ENCODE peak calls at places on chromosomes 7 and 10, in seven cellular contexts. P, O, Z, R, U, K and V are unnamed samples.

GRCh38 chr10:29245476-29245875 is 43.4 kb upstream of the LYZL1 start:
- DNase-seq in P (no peak), O (no peak), Z (no peak), R (no peak), U (no peak), K (no peak), V (no peak)

GRCh38 chr10:52318822-52319464 is 4.9 kb downstream of the DKK1 start:
- DNase-seq in P (no peak), O (no peak), Z (no peak), R (no peak), U (no peak), K (no peak), V (no peak)

GRCh38 chr7:24827589-24827988 is 70.3 kb upstream of the GSDME start:
- DNase-seq in P (no peak), O (no peak), Z (no peak), R (no peak), U (no peak), K (no peak), V (no peak)

GRCh38 chr7:45506059-45506458 is 68.1 kb upstream of the ADCY1 start:
- DNase-seq in P (no peak), O (no peak), Z (no peak), R (no peak), U (no peak), K (no peak), V (no peak)

GRCh38 chr7:157444011-157444842 is 107.4 kb downstream of the DNAJB6 start:
- DNase-seq in P (no peak), O (no peak), Z (peak; percentile 72), R (no peak), U (peak; percentile 34), K (no peak), V (no peak)

GRCh38 chr7:95977994-95978393 is 205.6 kb downstream of the DYNC1I1 start:
- DNase-seq in P (no peak), O (no peak), Z (no peak), R (no peak), U (no peak), K (no peak), V (no peak)

GRCh38 chr7:40833541-40834234 is 698.9 kb downstream of the SUGCT start:
- DNase-seq in P (no peak), O (no peak), Z (no peak), R (no peak), U (no peak), K (no peak), V (no peak)

GRCh38 chr7:24115661-24116060 is 168.3 kb upstream of the NPY start:
- DNase-seq in P (no peak), O (no peak), Z (no peak), R (no peak), U (no peak), K (no peak), V (no peak)

GRCh38 chr10:121244791-121245190 is 353.5 kb downstream of the FGFR2 start:
- DNase-seq in P (no peak), O (no peak), Z (no peak), R (no peak), U (no peak), K (no peak), V (no peak)

GRCh38 chr10:113922787-113923570 is 68.5 kb downstream of the NHLRC2 start:
- DNase-seq in P (no peak), O (no peak), Z (no peak), R (no peak), U (no peak), K (peak; percentile 41), V (no peak)

GRCh38 chr10:51786684-51787035 is 87.3 kb upstream of the CSTF2T start:
- DNase-seq in P (no peak), O (no peak), Z (no peak), R (no peak), U (no peak), K (no peak), V (no peak)

GRCh38 chr10:93995598-93996271 is 2.0 kb downstream of the PLCE1 start:
- DNase-seq in P (no peak), O (no peak), Z (no peak), R (no peak), U (no peak), K (no peak), V (no peak)

GRCh38 chr7:30027065-30027456 is 559 bp upstream of the FKBP14 start:
- DNase-seq in P (peak; percentile 74), O (no peak), Z (no peak), R (peak; percentile 29), U (no peak), K (peak; percentile 72), V (no peak)

GRCh38 chr10:114548662-114549061 is 109.4 kb downstream of the ABLIM1 start:
- DNase-seq in P (peak; percentile 11), O (peak; percentile 71), Z (no peak), R (peak; percentile 68), U (no peak), K (peak; percentile 41), V (no peak)

GRCh38 chr7:54663186-54663585 is 95.8 kb downstream of the SEC61G start:
- DNase-seq in P (no peak), O (no peak), Z (no peak), R (no peak), U (no peak), K (no peak), V (no peak)

GRCh38 chr7:40623863-40624262 is 489.1 kb downstream of the SUGCT start:
- DNase-seq in P (no peak), O (no peak), Z (no peak), R (no peak), U (no peak), K (no peak), V (no peak)

GRCh38 chr7:28224675-28225074 is 44.1 kb upstream of the JAZF1 start:
- DNase-seq in P (no peak), O (no peak), Z (no peak), R (no peak), U (no peak), K (no peak), V (no peak)

GRCh38 chr10:33381897-33382578 is 47.6 kb upstream of the NRP1 start:
- DNase-seq in P (no peak), O (no peak), Z (no peak), R (peak; percentile 27), U (no peak), K (no peak), V (no peak)

GRCh38 chr10:71243756-71244637 is 31.6 kb downstream of the UNC5B start:
- DNase-seq in P (no peak), O (peak; percentile 18), Z (no peak), R (no peak), U (peak; percentile 83), K (no peak), V (no peak)

GRCh38 chr10:49395741-49396665 is at the start of gene DRGX:
- DNase-seq in P (no peak), O (no peak), Z (no peak), R (peak; percentile 80), U (no peak), K (no peak), V (peak; percentile 12)
- H3K4me3 ChIP-seq in P (no peak within 1 kb of the TSS), O (no peak within 1 kb of the TSS), Z (peak within 1 kb of the TSS; percentile 26), R (peak within 1 kb of the TSS; percentile 44), U (no peak within 1 kb of the TSS), K (no peak within 1 kb of the TSS), V (peak within 1 kb of the TSS; percentile 36)

GRCh38 chr10:10796774-10797415 is 220.8 kb upstream of the CELF2 start:
- DNase-seq in P (no peak), O (no peak), Z (no peak), R (no peak), U (no peak), K (no peak), V (no peak)

GRCh38 chr10:10796061-10796773 is 221.5 kb upstream of the CELF2 start:
- DNase-seq in P (no peak), O (no peak), Z (no peak), R (no peak), U (no peak), K (no peak), V (no peak)

GRCh38 chr10:10798543-10799192 is 219.0 kb upstream of the CELF2 start:
- DNase-seq in P (no peak), O (no peak), Z (no peak), R (no peak), U (no peak), K (no peak), V (no peak)

GRCh38 chr10:10797467-10797866 is 220.2 kb upstream of the CELF2 start:
- DNase-seq in P (no peak), O (no peak), Z (no peak), R (no peak), U (no peak), K (no peak), V (no peak)

GRCh38 chr10:10798021-10798420 is 219.7 kb upstream of the CELF2 start:
- DNase-seq in P (no peak), O (no peak), Z (no peak), R (no peak), U (no peak), K (no peak), V (no peak)
- H3K4me3 ChIP-seq in P (no peak overlapping the region), O (no peak overlapping the region), Z (peak overlapping the region; percentile 30), R (no peak overlapping the region), U (no peak overlapping the region), K (no peak overlapping the region), V (peak overlapping the region; percentile 53)

DNA sequence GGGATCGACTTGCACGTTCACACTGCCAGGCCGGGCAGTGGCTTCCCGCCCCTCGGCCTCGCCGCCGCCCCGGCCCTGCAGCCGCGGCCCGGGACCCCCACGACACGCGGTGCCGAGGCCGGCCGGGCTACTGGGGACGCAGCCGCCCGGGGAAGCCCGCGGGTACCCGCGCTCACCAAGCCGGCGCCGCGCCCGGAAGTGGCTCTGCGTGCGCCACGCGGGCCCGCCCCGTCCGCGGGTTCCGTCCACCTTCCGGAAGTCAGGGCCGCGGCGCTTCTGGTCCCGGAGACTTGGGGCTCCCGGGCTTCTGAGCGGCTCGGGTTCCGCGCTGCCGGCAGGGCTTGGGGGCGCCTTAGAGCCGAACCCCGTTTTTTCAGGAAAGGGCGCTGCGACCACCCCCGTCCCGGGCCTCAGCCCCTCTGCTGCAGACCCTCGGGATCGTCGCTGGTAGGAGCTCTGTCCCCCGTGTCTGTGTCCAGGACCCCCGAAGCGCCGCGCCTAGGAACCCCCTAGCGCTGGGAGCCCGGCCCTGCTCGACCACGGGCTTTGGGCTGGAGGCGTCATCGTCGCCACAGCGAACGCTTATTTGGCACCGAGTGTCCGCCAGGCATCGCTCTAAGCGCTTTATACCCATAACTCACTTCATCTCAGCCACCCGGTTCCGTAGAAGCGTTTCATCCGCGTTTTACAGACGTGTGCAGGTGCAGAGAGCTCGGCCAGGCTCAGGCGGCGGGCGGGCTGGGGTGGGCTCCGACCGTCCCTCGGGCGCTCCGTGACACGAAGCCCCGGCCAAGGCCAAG is at the start of gene PSMG3:
- DNase-seq in P (peak; percentile 95), O (peak; percentile 93), Z (peak; percentile 96), R (peak; percentile 100), U (peak; percentile 94), K (peak; percentile 96), V (peak; percentile 93)
- H3K4me3 ChIP-seq in P (peak within 1 kb of the TSS; percentile 66), O (peak within 1 kb of the TSS; percentile 99), Z (peak within 1 kb of the TSS; percentile 80), R (peak within 1 kb of the TSS; percentile 68), U (peak within 1 kb of the TSS; percentile 94), K (peak within 1 kb of the TSS; percentile 96), V (peak within 1 kb of the TSS; percentile 98)

GRCh38 chr10:103276941-103277712 is at the start of gene INA:
- DNase-seq in P (peak; percentile 53), O (no peak), Z (no peak), R (peak; percentile 97), U (no peak), K (peak; percentile 37), V (no peak)

GRCh38 chr10:103277713-103278299 is 868 bp downstream of the INA start:
- DNase-seq in P (no peak), O (no peak), Z (no peak), R (peak; percentile 57), U (no peak), K (no peak), V (no peak)

GRCh38 chr10:103276251-103276936 is 544 bp upstream of the INA start:
- DNase-seq in P (no peak), O (no peak), Z (no peak), R (peak; percentile 39), U (no peak), K (no peak), V (no peak)

GRCh38 chr10:103278862-103279298 is 1.9 kb downstream of the INA start:
- DNase-seq in P (peak; percentile 48), O (no peak), Z (no peak), R (no peak), U (no peak), K (peak; percentile 45), V (no peak)

GRCh38 chr10:103278424-103278823 is 1.5 kb downstream of the INA start:
- DNase-seq in P (no peak), O (no peak), Z (no peak), R (no peak), U (no peak), K (no peak), V (no peak)
- H3K4me3 ChIP-seq in P (no peak overlapping the region), O (no peak overlapping the region), Z (no peak overlapping the region), R (peak overlapping the region; percentile 54), U (no peak overlapping the region), K (no peak overlapping the region), V (no peak overlapping the region)